ENCODE peak calls at places on chromosomes 7 and 10, in ten cellular contexts. D is hepatocyte; Y is PC-9; J is CD8-positive, alpha-beta T cell; O is stomach; E is Panc1; V is astrocyte; I is heart right ventricle; W is thoracic aorta; B is IMR-90. Z is an unnamed sample.
A peak's percentile ranks its signal among the peaks of the same experiment; 100 is the strongest.

GRCh38 chr10:99484626-99485581 is 47.8 kb upstream of the NKX2-3 start:
- DNase-seq in Y (no peak), I (no peak), E (no peak), W (no peak), J (no peak), B (no peak), D (no peak), O (no peak), V (no peak), Z (no peak)

GRCh38 chr7:11450246-11450645 is 381.8 kb downstream of the THSD7A start:
- DNase-seq in Y (no peak), E (no peak), D (no peak), I (no peak), J (no peak), W (no peak), B (no peak), O (no peak), V (no peak), Z (no peak)

GRCh38 chr10:51602326-51602725 is 97.1 kb downstream of the CSTF2T start:
- DNase-seq in Y (no peak), O (no peak), D (no peak), B (peak; percentile 61), J (no peak), I (no peak), W (no peak), V (no peak), E (no peak), Z (no peak)

GRCh38 chr7:29304756-29305155 is 110.2 kb downstream of the CHN2 start:
- DNase-seq in I (no peak), V (no peak), Y (peak; percentile 68), B (no peak), O (no peak), E (no peak), D (no peak), J (no peak), W (no peak), Z (no peak)

GRCh38 chr10:112811741-112812551 is 138.1 kb upstream of the TCF7L2 start:
- DNase-seq in D (peak; percentile 75), E (peak; percentile 62), I (no peak), W (peak; percentile 35), Y (peak; percentile 98), B (peak; percentile 94), J (no peak), O (peak; percentile 75), V (peak; percentile 97), Z (no peak)

GRCh38 chr10:127441350-127442219 is 107.5 kb upstream of the NPS start:
- DNase-seq in W (no peak), V (no peak), O (no peak), I (no peak), B (no peak), E (no peak), Y (no peak), J (no peak), D (no peak), Z (no peak)

GRCh38 chr7:33986951-33987948 is 81.9 kb downstream of the BMPER start:
- DNase-seq in O (no peak), E (peak; percentile 83), I (no peak), B (peak; percentile 100), V (peak; percentile 100), J (no peak), Y (peak; percentile 74), D (peak; percentile 71), W (no peak), Z (no peak)

GRCh38 chr10:112265745-112266144 is 17.5 kb upstream of the TECTB start:
- DNase-seq in Y (no peak), O (peak; percentile 78), J (no peak), V (no peak), D (peak; percentile 50), I (no peak), E (no peak), B (peak; percentile 5), W (no peak), Z (no peak)

GRCh38 chr7:135771961-135772638 is 23.5 kb upstream of the FAM180A start:
- DNase-seq in B (peak; percentile 90), E (no peak), W (no peak), I (no peak), Y (peak; percentile 76), D (peak; percentile 46), J (no peak), V (peak; percentile 90), O (no peak), Z (no peak)

GRCh38 chr7:33842141-33842540 is 63.2 kb upstream of the BMPER start:
- DNase-seq in I (no peak), V (no peak), B (no peak), J (no peak), Y (no peak), E (no peak), D (no peak), O (no peak), W (no peak), Z (no peak)

GRCh38 chr10:19908991-19909699 is 92.9 kb downstream of the PLXDC2 start:
- DNase-seq in I (no peak), O (no peak), W (no peak), V (peak; percentile 70), J (no peak), D (no peak), E (no peak), Y (no peak), B (no peak), Z (no peak)

GRCh38 chr10:17023386-17024298 is 106.0 kb downstream of the CUBN start:
- DNase-seq in E (no peak), B (peak; percentile 99), W (peak; percentile 74), D (peak; percentile 75), Y (peak; percentile 87), J (peak; percentile 59), V (peak; percentile 99), I (no peak), O (peak; percentile 37), Z (peak; percentile 93)

GRCh38 chr10:46306550-46307184 is 19.9 kb downstream of the ANTXRL start:
- DNase-seq in D (no peak), W (no peak), V (no peak), E (no peak), B (no peak), O (peak; percentile 20), Y (peak; percentile 80), I (no peak), J (no peak), Z (no peak)

GRCh38 chr7:55019329-55019690 is 493 bp downstream of the EGFR start:
- DNase-seq in V (no peak), O (peak; percentile 78), E (no peak), W (no peak), B (no peak), Y (no peak), D (peak; percentile 74), I (peak; percentile 75), J (no peak), Z (no peak)

GRCh38 chr7:137715101-137715500 is 131.7 kb downstream of the DGKI start:
- DNase-seq in B (peak; percentile 16), D (no peak), V (no peak), Y (no peak), O (no peak), J (no peak), E (no peak), W (no peak), I (no peak), Z (no peak)

DNA sequence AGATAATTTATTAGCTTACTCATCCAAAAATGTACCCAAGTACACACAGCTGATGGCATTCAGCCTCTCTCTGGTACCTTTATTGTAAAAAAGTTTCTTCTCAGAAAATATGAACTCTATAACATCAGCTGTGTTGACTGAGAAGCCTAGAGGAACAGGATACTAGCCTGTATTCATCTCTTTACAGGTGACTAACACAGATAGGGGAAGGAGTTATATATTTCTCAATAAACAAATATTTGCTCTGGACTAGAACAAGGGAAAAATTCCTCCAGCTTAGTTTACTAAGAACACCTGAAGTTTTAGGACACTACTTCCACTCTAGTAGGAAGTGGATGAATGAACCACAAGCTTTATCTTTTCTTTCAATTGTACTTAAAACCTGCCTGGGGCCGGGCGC is 67.8 kb downstream of the ZNF248 start:
- DNase-seq in Y (peak; percentile 62), W (no peak), V (no peak), J (no peak), O (no peak), E (no peak), I (no peak), D (no peak), B (no peak), Z (no peak)
- H3K9me3 ChIP-seq in Y (no peaks in the 10 kb centered on the region), W (peaks cover 24% of the 10 kb centered on the region), V (peaks cover 4% of the 10 kb centered on the region), J (no peaks in the 10 kb centered on the region), O (peaks cover 43% of the 10 kb centered on the region), E (no peaks in the 10 kb centered on the region), I (peaks cover 12% of the 10 kb centered on the region), D (peaks cover 2% of the 10 kb centered on the region), B (peaks cover 4% of the 10 kb centered on the region), Z (peaks cover 11% of the 10 kb centered on the region)

DNA sequence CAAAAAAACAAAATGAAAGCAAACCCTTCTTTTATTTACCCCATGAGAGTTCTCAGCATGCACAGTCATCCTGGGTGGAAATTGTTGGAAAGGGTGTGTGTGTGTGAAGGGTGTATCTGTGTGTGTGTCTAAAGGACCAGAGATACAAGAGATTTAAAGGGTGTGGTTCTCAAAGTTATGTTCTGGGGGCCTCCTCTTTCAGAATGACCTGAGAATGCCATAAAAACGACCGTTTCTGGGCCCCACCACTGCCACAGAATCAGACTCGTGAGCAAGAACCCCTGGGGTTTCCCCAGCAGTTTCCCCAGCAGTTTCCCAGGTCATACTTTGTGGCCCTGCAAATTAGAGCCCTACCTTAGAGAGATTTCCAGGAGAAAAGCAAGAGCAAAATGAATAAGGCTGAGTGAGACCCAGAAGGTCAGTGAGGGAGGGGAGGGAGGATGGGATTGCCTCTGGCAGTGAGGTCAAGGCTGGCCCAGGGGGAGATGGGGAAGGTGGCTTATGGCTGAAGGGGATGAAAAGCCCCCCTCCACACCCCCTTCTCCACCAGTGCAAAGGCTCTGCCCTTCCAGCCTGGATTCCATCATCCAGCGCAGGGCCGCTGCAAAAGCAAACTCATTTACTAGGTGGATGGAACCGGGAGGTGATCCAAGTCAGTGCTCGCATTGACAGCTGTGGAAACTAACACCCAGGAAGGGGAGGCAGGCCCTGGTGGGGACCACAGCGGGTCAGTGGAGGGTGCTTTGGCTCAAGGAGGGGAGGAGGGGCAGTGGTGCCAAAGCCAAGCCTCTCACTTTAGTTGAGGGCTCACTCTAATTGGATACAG is 10.2 kb downstream of the PYROXD2 start:
- DNase-seq in V (peak; percentile 75), J (no peak), E (no peak), Y (peak; percentile 72), I (no peak), B (peak; percentile 76), O (no peak), W (no peak), D (no peak), Z (no peak)
- H3K4me3 ChIP-seq in V (no peak overlapping the region), J (no peak overlapping the region), E (no peak overlapping the region), Y (peak overlapping the region; percentile 48), I (no peak overlapping the region), B (no peak overlapping the region), O (no peak overlapping the region), W (no peak overlapping the region), D (no peak overlapping the region), Z (no peak overlapping the region)

GRCh38 chr7:56181010-56181409 is 64.8 kb upstream of the NUPR2 start:
- DNase-seq in O (no peak), J (no peak), E (no peak), D (no peak), W (no peak), B (no peak), V (no peak), I (no peak), Y (no peak), Z (no peak)
- H3K9me3 ChIP-seq in O (no peaks in the 10 kb centered on the region), J (no peaks in the 10 kb centered on the region), E (no peaks in the 10 kb centered on the region), D (peaks cover 3% of the 10 kb centered on the region), W (no peaks in the 10 kb centered on the region), B (peaks cover 3% of the 10 kb centered on the region), V (peaks cover 2% of the 10 kb centered on the region), I (no peaks in the 10 kb centered on the region), Y (no peaks in the 10 kb centered on the region), Z (no peaks in the 10 kb centered on the region)

DNA sequence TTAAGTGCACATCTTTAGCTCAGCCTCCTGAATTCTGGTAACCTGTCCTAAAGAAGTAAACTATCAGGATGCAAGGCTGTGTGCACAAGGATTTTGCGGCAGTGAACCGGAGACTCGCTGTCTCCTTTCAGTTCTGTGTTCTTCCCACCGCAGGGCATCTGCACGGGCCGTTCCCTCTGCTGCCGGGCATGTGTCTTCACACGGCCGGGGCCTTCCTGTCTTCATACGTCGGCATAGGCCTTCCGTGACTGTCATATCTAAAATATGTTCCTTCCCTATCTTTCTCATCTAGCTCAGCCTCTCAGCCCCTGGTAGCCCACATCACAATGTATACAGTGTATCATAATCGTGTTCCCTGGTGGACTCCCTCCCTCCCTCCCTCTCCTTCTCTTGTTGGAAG is 16.4 kb downstream of the PALD1 start:
- DNase-seq in J (no peak), V (no peak), B (no peak), D (no peak), E (no peak), I (peak; percentile 34), W (no peak), Y (no peak), O (peak; percentile 38), Z (no peak)
- H3K4me3 ChIP-seq in J (no peak overlapping the region), V (no peak overlapping the region), B (no peak overlapping the region), D (no peak overlapping the region), E (no peak overlapping the region), I (no peak overlapping the region), W (no peak overlapping the region), Y (no peak overlapping the region), O (no peak overlapping the region), Z (no peak overlapping the region)